ENCODE peak calls at places on chromosome 5, in six cellular contexts. E is astrocyte of the spinal cord, M is RWPE1, B is Peyer's patch, G is prostate gland, P is epithelial cell of esophagus. A is an unnamed sample.

GRCh38 chr5:153818626-153819025 is 220.1 kb downstream of the FAM114A2 start:
- DNase-seq in E (no peak), M (peak), B (no peak), G (no peak), P (peak), A (no peak)

GRCh38 chr5:41856644-41857491 is 13.4 kb downstream of the OXCT1 start:
- DNase-seq in E (peak), M (peak), B (peak), G (peak), P (peak), A (no peak)

GRCh38 chr5:132389453-132390286 is 20.2 kb downstream of the SLC22A5 start:
- DNase-seq in E (peak), M (peak), B (no peak), G (no peak), P (peak), A (peak)

GRCh38 chr5:23823521-23823920 is 316.1 kb downstream of the PRDM9 start:
- DNase-seq in E (no peak), M (no peak), B (no peak), G (no peak), P (no peak), A (no peak)

GRCh38 chr5:66860199-66860975 is 264.2 kb downstream of the MAST4 start:
- DNase-seq in E (peak), M (no peak), B (no peak), G (no peak), P (no peak), A (no peak)

GRCh38 chr5:38666668-38667498 is 110.4 kb upstream of the LIFR start:
- DNase-seq in E (peak), M (peak), B (no peak), G (peak), P (peak), A (no peak)

GRCh38 chr5:96297290-96297689 is 135.8 kb downstream of the PCSK1 start:
- DNase-seq in E (peak), M (no peak), B (no peak), G (no peak), P (peak), A (no peak)

GRCh38 chr5:64301566-64301965 is 135.9 kb downstream of the RNF180 start:
- DNase-seq in E (no peak), M (no peak), B (no peak), G (no peak), P (peak), A (no peak)

GRCh38 chr5:89723907-89724306 is 685.6 kb downstream of the CETN3 start:
- DNase-seq in E (no peak), M (no peak), B (no peak), G (no peak), P (peak), A (no peak)

GRCh38 chr5:801472-801871 is 16.9 kb upstream of the ZDHHC11B start:
- DNase-seq in E (no peak), M (no peak), B (no peak), G (no peak), P (no peak), A (no peak)

GRCh38 chr5:149605998-149606721 is 24.9 kb downstream of the ARHGEF37 start:
- DNase-seq in E (peak), M (peak), B (peak), G (peak), P (peak), A (no peak)

GRCh38 chr5:32753051-32753450 is 41.9 kb downstream of the NPR3 start:
- DNase-seq in E (no peak), M (peak), B (no peak), G (no peak), P (peak), A (no peak)

GRCh38 chr5:66415208-66415607 is 181.0 kb upstream of the MAST4 start:
- DNase-seq in E (no peak), M (no peak), B (no peak), G (no peak), P (peak), A (no peak)

GRCh38 chr5:6631441-6631840 is 1.4 kb downstream of the NSUN2 start:
- DNase-seq in E (no peak), M (no peak), B (no peak), G (no peak), P (peak), A (no peak)

GRCh38 chr5:10913181-10913810 is 152.3 kb upstream of the DAP start:
- DNase-seq in E (no peak), M (no peak), B (no peak), G (no peak), P (no peak), A (no peak)

GRCh38 chr5:131005963-131006684 is 158.9 kb downstream of the HINT1 start:
- DNase-seq in E (no peak), M (no peak), B (no peak), G (no peak), P (no peak), A (no peak)

GRCh38 chr5:157944938-157945337 is 86.0 kb upstream of the CLINT1 start:
- DNase-seq in E (no peak), M (no peak), B (no peak), G (no peak), P (no peak), A (no peak)

GRCh38 chr5:176823869-176824412 is 13.6 kb downstream of the UNC5A start:
- DNase-seq in E (no peak), M (peak), B (no peak), G (no peak), P (no peak), A (no peak)

GRCh38 chr5:33936004-33936380 is 194 bp upstream of the RXFP3 start:
- DNase-seq in E (peak), M (peak), B (no peak), G (peak), P (peak), A (peak)

GRCh38 chr5:147831465-147831864 is at the start of gene SPINK1:
- DNase-seq in E (no peak), M (no peak), B (no peak), G (no peak), P (no peak), A (no peak)

GRCh38 chr5:58460727-58461286 is 921 bp upstream of the PLK2 start:
- DNase-seq in E (peak), M (peak), B (peak), G (peak), P (peak), A (peak)

GRCh38 chr5:114184006-114184405 is 177.9 kb upstream of the KCNN2 start:
- DNase-seq in E (peak), M (no peak), B (no peak), G (no peak), P (no peak), A (no peak)

GRCh38 chr5:115602585-115603125 is 376 bp upstream of the TICAM2 start:
- DNase-seq in E (peak), M (no peak), B (no peak), G (no peak), P (no peak), A (no peak)

GRCh38 chr5:39624268-39624886 is 199.6 kb upstream of the DAB2 start:
- DNase-seq in E (peak), M (peak), B (no peak), G (peak), P (peak), A (no peak)

GRCh38 chr5:74374656-74375055 is 265.9 kb downstream of the ENC1 start:
- DNase-seq in E (no peak), M (no peak), B (no peak), G (no peak), P (no peak), A (no peak)

GRCh38 chr5:99795026-99795425 is 740.1 kb upstream of the FAM174A start:
- DNase-seq in E (peak), M (no peak), B (no peak), G (no peak), P (no peak), A (no peak)

GRCh38 chr5:1663186-1663585 is 136.5 kb downstream of the MRPL36 start:
- DNase-seq in E (no peak), M (no peak), B (no peak), G (no peak), P (no peak), A (no peak)

GRCh38 chr5:130747556-130747955 is 417.5 kb downstream of the HINT1 start:
- DNase-seq in E (no peak), M (no peak), B (no peak), G (no peak), P (no peak), A (no peak)

GRCh38 chr5:151036556-151036955 is 16.2 kb downstream of the GPX3 start:
- DNase-seq in E (no peak), M (no peak), B (no peak), G (no peak), P (no peak), A (no peak)

GRCh38 chr5:8333977-8334376 is 465.0 kb downstream of the MTRR start:
- DNase-seq in E (no peak), M (no peak), B (no peak), G (no peak), P (no peak), A (no peak)

GRCh38 chr5:174090147-174090546 is 44.6 kb downstream of the NSG2 start:
- DNase-seq in E (no peak), M (no peak), B (no peak), G (no peak), P (no peak), A (no peak)

GRCh38 chr5:123875444-123876264 is 363.7 kb downstream of the CSNK1G3 start:
- DNase-seq in E (peak), M (no peak), B (no peak), G (no peak), P (no peak), A (no peak)

GRCh38 chr5:167155387-167156051 is 1135.9 kb upstream of the WWC1 start:
- DNase-seq in E (no peak), M (no peak), B (no peak), G (no peak), P (no peak), A (no peak)

GRCh38 chr5:115394531-115394930 is 98.1 kb upstream of the CCDC112 start:
- DNase-seq in E (no peak), M (no peak), B (no peak), G (no peak), P (no peak), A (no peak)

GRCh38 chr5:149581192-149581861 is at the start of gene ARHGEF37:
- DNase-seq in E (peak), M (peak), B (peak), G (peak), P (peak), A (peak)

DNA sequence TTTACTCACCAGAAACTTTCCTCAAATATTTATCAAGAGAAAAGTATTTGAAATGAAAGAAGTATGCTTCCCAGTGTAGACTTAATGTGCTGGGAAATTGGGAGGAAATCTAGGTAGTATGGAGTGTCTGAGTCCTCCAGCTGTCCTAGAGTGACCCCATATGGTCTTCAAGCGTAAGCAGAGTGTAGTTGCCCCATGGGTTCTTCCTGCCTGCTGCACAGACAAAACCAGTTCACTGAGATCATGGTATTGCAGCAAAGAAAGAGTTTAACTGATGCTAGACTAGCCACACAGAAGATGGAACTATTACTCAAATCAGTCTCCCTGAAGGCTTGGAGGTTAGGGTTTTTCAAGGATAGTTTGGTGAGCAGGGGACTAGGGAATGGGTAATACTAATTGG is 114.9 kb upstream of the PRLR start:
- DNase-seq in E (no peak), M (no peak), B (no peak), G (no peak), P (no peak), A (no peak)
- TF ChIP-seq CTCF in E (no peak), M (peak), B (no peak), G (no peak), P (no peak), A (no peak)

GRCh38 chr5:77981820-77982219 is 205.7 kb upstream of the TBCA start:
- DNase-seq in E (no peak), M (no peak), B (no peak), G (no peak), P (no peak), A (no peak)
- TF ChIP-seq CTCF in E (no peak), M (no peak), B (no peak), G (no peak), P (no peak), A (no peak)

DNA sequence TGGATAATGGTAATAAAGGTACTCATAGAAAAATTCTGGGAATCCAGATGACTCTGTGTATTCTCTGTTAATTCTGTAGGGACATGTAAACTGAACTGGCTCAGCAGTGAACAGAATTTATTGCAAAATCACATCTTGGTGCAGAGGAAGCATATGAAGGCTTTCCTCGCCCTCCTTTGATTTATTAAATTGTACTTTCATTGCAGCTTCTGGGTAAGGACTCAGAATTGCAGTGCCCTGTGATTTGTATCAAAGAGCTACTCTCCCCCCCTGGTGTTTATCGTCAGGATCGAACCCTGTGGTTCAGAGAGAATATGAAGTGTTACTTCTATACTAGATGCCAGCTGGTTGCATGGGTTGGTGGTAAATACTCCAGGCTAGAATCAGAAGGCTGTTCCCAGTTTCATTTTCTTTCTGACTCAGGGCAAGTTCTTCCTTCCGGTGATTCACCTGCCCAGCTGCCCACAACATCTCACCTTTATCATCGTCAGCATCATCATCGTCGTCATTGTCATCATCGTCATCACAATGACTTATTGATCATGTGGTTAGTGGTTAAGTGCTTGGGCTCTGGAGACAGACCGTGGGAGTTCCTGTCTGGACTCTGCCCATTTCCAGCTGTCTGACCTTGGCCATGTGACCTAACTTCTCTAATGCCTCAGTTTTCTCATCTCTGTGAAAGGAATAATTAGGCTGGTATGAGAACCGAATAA is 238.8 kb downstream of the ARHGAP26 start:
- DNase-seq in E (peak), M (peak), B (peak), G (no peak), P (peak), A (no peak)
- TF ChIP-seq CTCF in E (no peak), M (no peak), B (no peak), G (no peak), P (no peak), A (no peak)

GRCh38 chr5:108749130-108749861 is 1.6 kb downstream of the FER start:
- DNase-seq in E (peak), M (peak), B (peak), G (peak), P (peak), A (no peak)
- TF ChIP-seq CTCF in E (no peak), M (no peak), B (no peak), G (no peak), P (peak), A (no peak)

GRCh38 chr5:43753069-43753468 is 150.1 kb downstream of the NNT start:
- DNase-seq in E (no peak), M (no peak), B (no peak), G (no peak), P (no peak), A (no peak)
- TF ChIP-seq CTCF in E (no peak), M (no peak), B (no peak), G (no peak), P (no peak), A (no peak)

DNA sequence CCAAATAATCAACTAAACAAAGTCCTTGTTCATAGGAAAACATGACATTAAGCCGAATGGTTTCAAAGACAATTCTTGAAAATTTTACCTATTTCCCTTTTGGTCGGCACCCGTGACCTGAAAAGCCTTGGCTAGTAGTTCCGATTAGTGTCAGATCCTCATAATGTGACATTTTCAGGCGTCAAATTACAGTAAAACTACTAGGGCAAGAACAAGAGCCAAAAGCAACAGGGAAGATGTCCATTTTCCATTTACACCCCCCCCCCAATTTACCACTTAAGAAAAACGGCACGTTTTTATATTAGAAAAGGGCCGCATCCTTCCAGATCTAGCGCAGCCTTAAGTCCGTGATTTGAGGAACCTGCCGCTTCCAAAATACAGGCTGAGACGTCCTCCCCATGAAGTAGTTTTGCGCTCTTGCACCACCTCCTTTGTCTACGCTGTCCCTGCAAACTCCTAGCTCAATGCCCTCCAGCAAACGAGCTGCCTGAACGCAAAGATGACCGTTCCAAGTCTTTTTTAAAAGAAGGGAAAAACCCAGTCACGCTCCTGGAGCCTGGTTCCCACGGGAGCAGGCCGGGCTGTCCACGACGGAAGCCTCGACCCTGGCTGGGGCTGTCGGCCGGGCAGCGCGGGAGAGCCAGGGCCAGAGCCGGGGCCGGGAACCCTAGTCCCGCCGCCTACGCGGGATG is 687 bp downstream of the RNF130 start:
- DNase-seq in E (peak), M (peak), B (peak), G (peak), P (peak), A (no peak)
- TF ChIP-seq CTCF in E (no peak), M (no peak), B (no peak), G (no peak), P (no peak), A (no peak)

GRCh38 chr5:144332265-144332664 is 161.6 kb downstream of the KCTD16 start:
- DNase-seq in E (no peak), M (no peak), B (no peak), G (no peak), P (peak), A (no peak)
- TF ChIP-seq CTCF in E (peak), M (no peak), B (no peak), G (no peak), P (peak), A (no peak)

DNA sequence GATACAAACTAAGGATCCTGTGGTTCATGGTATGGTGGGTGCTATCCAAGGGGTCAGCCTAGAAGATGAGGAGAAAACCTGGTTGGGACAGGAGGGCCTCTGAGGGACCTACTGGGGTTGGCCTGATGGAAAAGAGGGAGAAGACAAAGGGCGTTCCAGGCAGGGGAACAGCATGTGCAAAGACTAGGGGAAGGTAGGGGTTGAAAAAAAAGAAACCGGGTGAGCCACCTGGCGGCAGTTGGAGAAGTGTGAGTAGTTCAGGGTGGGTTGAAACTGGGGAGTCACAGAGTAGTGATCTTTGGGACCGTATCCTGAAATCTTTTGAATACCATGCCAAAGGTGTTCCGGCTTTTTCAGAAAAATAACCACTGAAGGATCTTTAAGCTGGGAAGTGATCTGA is 8.7 kb upstream of the GABRP start:
- DNase-seq in E (no peak), M (no peak), B (no peak), G (no peak), P (no peak), A (no peak)
- TF ChIP-seq CTCF in E (no peak), M (no peak), B (no peak), G (no peak), P (no peak), A (no peak)

GRCh38 chr5:154868702-154869101 is 10.3 kb downstream of the CNOT8 start:
- DNase-seq in E (peak), M (no peak), B (no peak), G (no peak), P (peak), A (no peak)
- TF ChIP-seq CTCF in E (peak), M (no peak), B (no peak), G (no peak), P (peak), A (no peak)

DNA sequence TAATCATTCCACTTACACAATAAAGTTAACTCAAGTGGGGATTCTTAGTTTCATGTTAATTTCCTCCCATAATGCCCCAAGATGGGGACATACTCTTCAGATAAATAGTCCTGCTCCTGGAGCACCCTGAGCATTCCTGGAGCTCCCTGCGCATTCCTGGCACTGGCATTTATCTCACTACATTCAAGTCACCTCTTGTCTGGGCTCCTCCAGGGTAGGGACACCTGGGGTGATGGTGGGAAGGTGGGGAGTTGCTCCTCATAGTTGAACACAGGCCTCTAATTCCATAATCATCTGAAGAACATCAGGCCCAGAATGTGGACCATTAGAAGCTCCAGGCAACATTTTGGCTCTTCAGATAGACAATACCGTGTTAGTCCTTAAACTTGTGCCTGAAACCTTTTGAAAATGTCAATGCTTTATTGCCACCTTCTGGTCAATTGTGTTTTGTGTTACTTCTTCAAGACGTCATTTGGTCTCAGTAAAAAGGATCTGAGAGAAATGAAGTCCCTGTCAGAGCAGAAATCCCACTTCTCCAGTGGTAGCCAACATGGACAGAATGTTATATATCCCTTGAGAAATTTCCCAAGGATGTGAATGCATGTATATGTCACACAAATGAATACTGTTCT is 14.2 kb upstream of the AGGF1 start:
- DNase-seq in E (peak), M (peak), B (no peak), G (no peak), P (peak), A (no peak)
- TF ChIP-seq CTCF in E (peak), M (peak), B (no peak), G (peak), P (peak), A (no peak)